ENCODE peak calls at places on chromosomes 4 and X, in seven cellular contexts. One of them, this sample, is unnamed.
A peak's percentile ranks its signal among the peaks of the same experiment; 100 is the strongest.

GRCh38 chrX:151852294-151852693 is 60.4 kb upstream of the MAGEA4 start:
- DNase-seq in esophagus squamous epithelium: no peak
- DNase-seq in aorta: no peak
- DNase-seq in upper lobe of left lung: no peak
- DNase-seq in A549: no peak
- DNase-seq in CD8-positive, alpha-beta T cell: no peak
- DNase-seq in CD8-positive, alpha-beta memory T cell: no peak
- DNase-seq in this sample: no peak

GRCh38 chrX:13010546-13010945 is 33.9 kb downstream of the FAM9C start:
- DNase-seq in esophagus squamous epithelium: no peak
- DNase-seq in aorta: no peak
- DNase-seq in upper lobe of left lung: no peak
- DNase-seq in A549: no peak
- DNase-seq in CD8-positive, alpha-beta T cell: no peak
- DNase-seq in CD8-positive, alpha-beta memory T cell: no peak
- DNase-seq in this sample: no peak

GRCh38 chrX:80808854-80809493 is 703 bp downstream of the BRWD3 start:
- DNase-seq in esophagus squamous epithelium: no peak
- DNase-seq in aorta: no peak
- DNase-seq in upper lobe of left lung: peak; percentile 28
- DNase-seq in A549: peak; percentile 20
- DNase-seq in CD8-positive, alpha-beta T cell: peak; percentile 50
- DNase-seq in CD8-positive, alpha-beta memory T cell: peak; percentile 36
- DNase-seq in this sample: peak; percentile 17

GRCh38 chr4:89100853-89101252 is 10.5 kb upstream of the TIGD2 start:
- DNase-seq in esophagus squamous epithelium: no peak
- DNase-seq in aorta: no peak
- DNase-seq in upper lobe of left lung: no peak
- DNase-seq in A549: no peak
- DNase-seq in CD8-positive, alpha-beta T cell: no peak
- DNase-seq in CD8-positive, alpha-beta memory T cell: no peak
- DNase-seq in this sample: no peak

GRCh38 chr4:189202869-189203271 is 737.8 kb upstream of the FRG1 start:
- DNase-seq in esophagus squamous epithelium: no peak
- DNase-seq in aorta: no peak
- DNase-seq in upper lobe of left lung: no peak
- DNase-seq in A549: peak; percentile 19
- DNase-seq in CD8-positive, alpha-beta T cell: no peak
- DNase-seq in CD8-positive, alpha-beta memory T cell: no peak
- DNase-seq in this sample: no peak

GRCh38 chr4:83208371-83208770 is 76.2 kb downstream of the COQ2 start:
- DNase-seq in esophagus squamous epithelium: no peak
- DNase-seq in aorta: no peak
- DNase-seq in upper lobe of left lung: no peak
- DNase-seq in A549: peak; percentile 66
- DNase-seq in CD8-positive, alpha-beta T cell: no peak
- DNase-seq in CD8-positive, alpha-beta memory T cell: no peak
- DNase-seq in this sample: no peak

GRCh38 chr4:16443504-16444088 is 217.3 kb upstream of the TAPT1 start:
- DNase-seq in esophagus squamous epithelium: no peak
- DNase-seq in aorta: no peak
- DNase-seq in upper lobe of left lung: no peak
- DNase-seq in A549: peak; percentile 34
- DNase-seq in CD8-positive, alpha-beta T cell: no peak
- DNase-seq in CD8-positive, alpha-beta memory T cell: no peak
- DNase-seq in this sample: no peak

GRCh38 chrX:14832591-14832990 is 40.3 kb downstream of the FANCB start:
- DNase-seq in esophagus squamous epithelium: no peak
- DNase-seq in aorta: no peak
- DNase-seq in upper lobe of left lung: no peak
- DNase-seq in A549: no peak
- DNase-seq in CD8-positive, alpha-beta T cell: no peak
- DNase-seq in CD8-positive, alpha-beta memory T cell: no peak
- DNase-seq in this sample: no peak

GRCh38 chrX:11447418-11447817 is 154.2 kb downstream of the AMELX start:
- DNase-seq in esophagus squamous epithelium: no peak
- DNase-seq in aorta: no peak
- DNase-seq in upper lobe of left lung: no peak
- DNase-seq in A549: no peak
- DNase-seq in CD8-positive, alpha-beta T cell: no peak
- DNase-seq in CD8-positive, alpha-beta memory T cell: no peak
- DNase-seq in this sample: no peak

DNA sequence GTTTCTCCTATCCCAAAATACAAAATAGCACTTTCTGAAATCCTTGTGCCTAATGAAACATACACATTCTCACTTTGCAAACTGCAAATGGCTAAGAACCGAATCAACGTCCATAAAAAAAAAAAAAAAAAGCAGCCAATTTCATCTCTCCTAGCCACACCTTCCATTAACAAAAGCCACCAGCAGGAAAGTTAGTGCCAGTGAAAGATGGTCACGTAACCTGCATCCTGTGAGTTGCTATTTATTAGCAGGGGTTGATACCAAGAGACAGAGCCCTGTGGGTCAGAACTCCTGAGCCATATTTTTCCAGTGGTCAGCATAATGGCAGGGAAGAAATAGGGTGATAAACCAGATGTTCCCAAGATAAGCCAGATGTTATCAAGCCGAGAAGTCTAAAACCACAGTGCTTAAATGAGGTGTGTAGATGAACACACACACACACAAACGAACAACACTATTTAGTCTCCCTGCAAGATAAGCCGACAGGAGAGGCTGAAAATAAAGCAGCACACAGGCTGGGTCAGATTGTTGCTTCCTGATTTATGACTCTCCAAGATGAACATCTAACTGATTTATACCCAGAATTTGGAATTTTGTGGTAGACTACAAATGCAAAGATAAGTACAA is 11.5 kb downstream of the PPARGC1A start:
- DNase-seq in esophagus squamous epithelium: no peak
- DNase-seq in aorta: no peak
- DNase-seq in upper lobe of left lung: no peak
- DNase-seq in A549: no peak
- DNase-seq in CD8-positive, alpha-beta T cell: no peak
- DNase-seq in CD8-positive, alpha-beta memory T cell: no peak
- DNase-seq in this sample: no peak
- H3K4me1 ChIP-seq in esophagus squamous epithelium: no peaks in the 10 kb centered on the region
- H3K4me1 ChIP-seq in aorta: no peaks in the 10 kb centered on the region
- H3K4me1 ChIP-seq in upper lobe of left lung: peaks cover 6% of the 10 kb centered on the region
- H3K4me1 ChIP-seq in A549: no peaks in the 10 kb centered on the region
- H3K4me1 ChIP-seq in CD8-positive, alpha-beta T cell: no peaks in the 10 kb centered on the region
- H3K4me1 ChIP-seq in CD8-positive, alpha-beta memory T cell: no peaks in the 10 kb centered on the region
- H3K4me1 ChIP-seq in this sample: no peaks in the 10 kb centered on the region

GRCh38 chrX:47976254-47977151 is 27.3 kb downstream of the ZNF182 start:
- DNase-seq in esophagus squamous epithelium: no peak
- DNase-seq in aorta: no peak
- DNase-seq in upper lobe of left lung: no peak
- DNase-seq in A549: no peak
- DNase-seq in CD8-positive, alpha-beta T cell: no peak
- DNase-seq in CD8-positive, alpha-beta memory T cell: no peak
- DNase-seq in this sample: no peak
- H3K9me3 ChIP-seq in esophagus squamous epithelium: no peaks in the 10 kb centered on the region
- H3K9me3 ChIP-seq in aorta: peaks cover 6% of the 10 kb centered on the region
- H3K9me3 ChIP-seq in upper lobe of left lung: peaks cover 43% of the 10 kb centered on the region
- H3K9me3 ChIP-seq in A549: peaks cover 89% of the 10 kb centered on the region
- H3K9me3 ChIP-seq in CD8-positive, alpha-beta T cell: peaks cover 37% of the 10 kb centered on the region
- H3K9me3 ChIP-seq in CD8-positive, alpha-beta memory T cell: peaks cover 49% of the 10 kb centered on the region
- H3K9me3 ChIP-seq in this sample: peaks cover 35% of the 10 kb centered on the region

GRCh38 chrX:10117301-10117700 is 39.5 kb upstream of the CLCN4 start:
- DNase-seq in esophagus squamous epithelium: no peak
- DNase-seq in aorta: no peak
- DNase-seq in upper lobe of left lung: no peak
- DNase-seq in A549: no peak
- DNase-seq in CD8-positive, alpha-beta T cell: no peak
- DNase-seq in CD8-positive, alpha-beta memory T cell: no peak
- DNase-seq in this sample: no peak
- H3K27ac ChIP-seq in esophagus squamous epithelium: no peak overlapping the region
- H3K27ac ChIP-seq in aorta: no peak overlapping the region
- H3K27ac ChIP-seq in upper lobe of left lung: no peak overlapping the region
- H3K27ac ChIP-seq in A549: no peak overlapping the region
- H3K27ac ChIP-seq in CD8-positive, alpha-beta T cell: no peak overlapping the region
- H3K27ac ChIP-seq in CD8-positive, alpha-beta memory T cell: no peak overlapping the region
- H3K27ac ChIP-seq in this sample: no peak overlapping the region

GRCh38 chr4:1721003-1721665 is at the start of the genes TACC3 and TMEM129:
- DNase-seq in esophagus squamous epithelium: peak; percentile 76
- DNase-seq in aorta: peak; percentile 95
- DNase-seq in upper lobe of left lung: peak; percentile 97
- DNase-seq in A549: peak; percentile 90
- DNase-seq in CD8-positive, alpha-beta T cell: peak; percentile 97
- DNase-seq in CD8-positive, alpha-beta memory T cell: peak; percentile 97
- DNase-seq in this sample: peak; percentile 95

GRCh38 chr4:1717129-1718094 is 3.7 kb downstream of the TMEM129 start:
- DNase-seq in esophagus squamous epithelium: no peak
- DNase-seq in aorta: no peak
- DNase-seq in upper lobe of left lung: no peak
- DNase-seq in A549: no peak
- DNase-seq in CD8-positive, alpha-beta T cell: no peak
- DNase-seq in CD8-positive, alpha-beta memory T cell: no peak
- DNase-seq in this sample: no peak

GRCh38 chr4:1720163-1720983 is 750 bp downstream of the TMEM129 start:
- DNase-seq in esophagus squamous epithelium: no peak
- DNase-seq in aorta: peak; percentile 77
- DNase-seq in upper lobe of left lung: peak; percentile 65
- DNase-seq in A549: no peak
- DNase-seq in CD8-positive, alpha-beta T cell: peak; percentile 41
- DNase-seq in CD8-positive, alpha-beta memory T cell: peak; percentile 33
- DNase-seq in this sample: peak; percentile 30

GRCh38 chr4:1716065-1716945 is 4.2 kb upstream of the SLBP start:
- DNase-seq in esophagus squamous epithelium: no peak
- DNase-seq in aorta: no peak
- DNase-seq in upper lobe of left lung: no peak
- DNase-seq in A549: no peak
- DNase-seq in CD8-positive, alpha-beta T cell: no peak
- DNase-seq in CD8-positive, alpha-beta memory T cell: no peak
- DNase-seq in this sample: no peak

GRCh38 chr4:1718095-1718850 is 2.9 kb downstream of the TMEM129 start:
- DNase-seq in esophagus squamous epithelium: no peak
- DNase-seq in aorta: no peak
- DNase-seq in upper lobe of left lung: no peak
- DNase-seq in A549: no peak
- DNase-seq in CD8-positive, alpha-beta T cell: no peak
- DNase-seq in CD8-positive, alpha-beta memory T cell: no peak
- DNase-seq in this sample: no peak
- H3K4me1 ChIP-seq in esophagus squamous epithelium: peaks cover 62% of the 10 kb centered on the region
- H3K4me1 ChIP-seq in aorta: no peaks in the 10 kb centered on the region
- H3K4me1 ChIP-seq in upper lobe of left lung: peaks cover 60% of the 10 kb centered on the region
- H3K4me1 ChIP-seq in A549: peaks cover 31% of the 10 kb centered on the region
- H3K4me1 ChIP-seq in CD8-positive, alpha-beta T cell: peaks cover 45% of the 10 kb centered on the region
- H3K4me1 ChIP-seq in CD8-positive, alpha-beta memory T cell: peaks cover 48% of the 10 kb centered on the region
- H3K4me1 ChIP-seq in this sample: peaks cover 39% of the 10 kb centered on the region

GRCh38 chrX:55636109-55636508 is 12.9 kb downstream of the FOXR2 start:
- DNase-seq in esophagus squamous epithelium: no peak
- DNase-seq in aorta: no peak
- DNase-seq in upper lobe of left lung: no peak
- DNase-seq in A549: no peak
- DNase-seq in CD8-positive, alpha-beta T cell: no peak
- DNase-seq in CD8-positive, alpha-beta memory T cell: no peak
- DNase-seq in this sample: no peak

GRCh38 chrX:55638933-55639332 is 15.7 kb downstream of the FOXR2 start:
- DNase-seq in esophagus squamous epithelium: no peak
- DNase-seq in aorta: no peak
- DNase-seq in upper lobe of left lung: no peak
- DNase-seq in A549: no peak
- DNase-seq in CD8-positive, alpha-beta T cell: no peak
- DNase-seq in CD8-positive, alpha-beta memory T cell: no peak
- DNase-seq in this sample: no peak

DNA sequence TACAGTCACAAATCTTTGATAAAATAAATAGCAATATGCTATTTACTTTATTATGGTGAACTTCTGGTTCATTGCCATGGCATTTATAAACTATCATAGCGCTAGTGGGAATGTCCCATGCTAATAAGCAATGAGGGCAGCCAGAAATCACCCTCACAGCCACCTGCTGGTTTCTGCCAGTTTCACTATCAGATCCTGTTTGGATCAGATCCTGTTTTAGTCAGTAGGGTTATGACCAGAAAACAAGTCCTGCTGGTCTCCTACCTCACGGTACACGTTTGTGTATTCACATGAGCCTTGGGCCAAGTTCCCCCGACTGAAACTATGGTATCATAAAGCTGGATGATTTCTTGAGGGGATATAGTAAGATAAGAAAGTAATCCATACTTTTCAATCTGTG is 17.7 kb downstream of the FOXR2 start:
- DNase-seq in esophagus squamous epithelium: no peak
- DNase-seq in aorta: no peak
- DNase-seq in upper lobe of left lung: no peak
- DNase-seq in A549: no peak
- DNase-seq in CD8-positive, alpha-beta T cell: no peak
- DNase-seq in CD8-positive, alpha-beta memory T cell: no peak
- DNase-seq in this sample: no peak
- H3K9me3 ChIP-seq in esophagus squamous epithelium: no peaks in the 10 kb centered on the region
- H3K9me3 ChIP-seq in aorta: no peaks in the 10 kb centered on the region
- H3K9me3 ChIP-seq in upper lobe of left lung: no peaks in the 10 kb centered on the region
- H3K9me3 ChIP-seq in A549: no peaks in the 10 kb centered on the region
- H3K9me3 ChIP-seq in CD8-positive, alpha-beta T cell: no peaks in the 10 kb centered on the region
- H3K9me3 ChIP-seq in CD8-positive, alpha-beta memory T cell: no peaks in the 10 kb centered on the region
- H3K9me3 ChIP-seq in this sample: no peaks in the 10 kb centered on the region

GRCh38 chr4:2785613-2786012 is 7.3 kb upstream of the SH3BP2 start:
- DNase-seq in esophagus squamous epithelium: no peak
- DNase-seq in aorta: no peak
- DNase-seq in upper lobe of left lung: peak; percentile 32
- DNase-seq in A549: no peak
- DNase-seq in CD8-positive, alpha-beta T cell: peak; percentile 37
- DNase-seq in CD8-positive, alpha-beta memory T cell: no peak
- DNase-seq in this sample: no peak
- H3K27ac ChIP-seq in esophagus squamous epithelium: no peak overlapping the region
- H3K27ac ChIP-seq in aorta: no peak overlapping the region
- H3K27ac ChIP-seq in upper lobe of left lung: no peak overlapping the region
- H3K27ac ChIP-seq in A549: no peak overlapping the region
- H3K27ac ChIP-seq in CD8-positive, alpha-beta T cell: peak overlapping the region; percentile 17
- H3K27ac ChIP-seq in CD8-positive, alpha-beta memory T cell: no peak overlapping the region
- H3K27ac ChIP-seq in this sample: peak overlapping the region; percentile 76

DNA sequence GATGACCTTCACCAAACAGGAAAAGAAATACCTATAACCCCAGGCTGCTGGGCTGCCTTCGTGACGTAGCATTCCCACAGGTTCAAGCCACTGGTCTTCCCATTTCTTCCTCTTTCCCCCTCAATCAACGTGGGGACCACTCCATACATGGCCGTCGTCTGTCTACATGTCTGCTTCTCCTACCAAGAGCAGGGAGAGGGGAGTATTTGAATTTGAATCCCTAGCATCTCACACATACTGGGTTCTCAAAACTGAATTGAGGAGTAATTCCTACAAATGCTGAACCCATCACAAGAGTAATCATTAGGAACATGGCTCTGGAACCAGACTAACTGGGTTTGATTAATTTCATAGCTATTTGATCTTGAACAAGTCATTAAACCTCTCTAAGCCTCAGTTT is 17.3 kb downstream of the GPC3 start:
- DNase-seq in esophagus squamous epithelium: no peak
- DNase-seq in aorta: no peak
- DNase-seq in upper lobe of left lung: no peak
- DNase-seq in A549: no peak
- DNase-seq in CD8-positive, alpha-beta T cell: no peak
- DNase-seq in CD8-positive, alpha-beta memory T cell: no peak
- DNase-seq in this sample: no peak
- H3K4me1 ChIP-seq in esophagus squamous epithelium: no peaks in the 10 kb centered on the region
- H3K4me1 ChIP-seq in aorta: no peaks in the 10 kb centered on the region
- H3K4me1 ChIP-seq in upper lobe of left lung: no peaks in the 10 kb centered on the region
- H3K4me1 ChIP-seq in A549: no peaks in the 10 kb centered on the region
- H3K4me1 ChIP-seq in CD8-positive, alpha-beta T cell: no peaks in the 10 kb centered on the region
- H3K4me1 ChIP-seq in CD8-positive, alpha-beta memory T cell: no peaks in the 10 kb centered on the region
- H3K4me1 ChIP-seq in this sample: no peaks in the 10 kb centered on the region